ENCODE peak calls at places on chromosomes 7 and 10, in eight cellular contexts. U is NT2/D1; Z is psoas muscle; S is CD4-positive, alpha-beta memory T cell; A is aorta; E is uterus; F is right lobe of liver; Y is iPS DF 6.9. N is an unnamed sample.

GRCh38 chr10:7507887-7508726 is 97.3 kb upstream of the SFMBT2 start:
- DNase-seq in U (no peak), Z (no peak), S (peak; percentile 33), A (no peak), E (no peak), F (no peak), Y (no peak), N (peak; percentile 59)

GRCh38 chr10:111158601-111159000 is 81.8 kb downstream of the ADRA2A start:
- DNase-seq in U (no peak), Z (no peak), S (no peak), A (no peak), E (no peak), F (no peak), Y (no peak), N (no peak)

GRCh38 chr7:157320607-157320979 is 16.2 kb upstream of the DNAJB6 start:
- DNase-seq in U (no peak), Z (no peak), S (no peak), A (no peak), E (no peak), F (no peak), Y (no peak), N (no peak)

GRCh38 chr10:22622242-22622806 is 92.1 kb downstream of the PIP4K2A start:
- DNase-seq in U (no peak), Z (no peak), S (no peak), A (no peak), E (no peak), F (no peak), Y (no peak), N (no peak)

GRCh38 chr7:17010637-17011300 is 129.0 kb upstream of the AGR3 start:
- DNase-seq in U (no peak), Z (no peak), S (no peak), A (no peak), E (no peak), F (no peak), Y (no peak), N (no peak)

GRCh38 chr7:72161534-72161933 is 250.6 kb downstream of the CALN1 start:
- DNase-seq in U (peak; percentile 25), Z (no peak), S (no peak), A (no peak), E (no peak), F (no peak), Y (no peak), N (no peak)

GRCh38 chr7:99525713-99526440 is 21.4 kb downstream of the ZKSCAN5 start:
- DNase-seq in U (no peak), Z (no peak), S (no peak), A (no peak), E (no peak), F (no peak), Y (no peak), N (no peak)

GRCh38 chr10:101840102-101840684 is 3.4 kb downstream of the KCNIP2 start:
- DNase-seq in U (no peak), Z (no peak), S (peak; percentile 28), A (no peak), E (no peak), F (no peak), Y (peak; percentile 54), N (no peak)

GRCh38 chr7:130814753-130815152 is 80.7 kb upstream of the KLF14 start:
- DNase-seq in U (no peak), Z (no peak), S (no peak), A (no peak), E (no peak), F (no peak), Y (no peak), N (no peak)

GRCh38 chr7:148620749-148621372 is 30.3 kb downstream of the C7orf33 start:
- DNase-seq in U (no peak), Z (no peak), S (no peak), A (no peak), E (no peak), F (peak; percentile 69), Y (no peak), N (no peak)

GRCh38 chr7:6168469-6168868 is 104.0 kb downstream of the CYTH3 start:
- DNase-seq in U (no peak), Z (no peak), S (no peak), A (no peak), E (no peak), F (no peak), Y (no peak), N (no peak)

GRCh38 chr7:75758491-75758890 is 13.5 kb downstream of the CCL26 start:
- DNase-seq in U (no peak), Z (no peak), S (no peak), A (no peak), E (no peak), F (no peak), Y (no peak), N (no peak)

GRCh38 chr10:87845624-87846377 is 17.5 kb downstream of the KLLN start:
- DNase-seq in U (no peak), Z (no peak), S (no peak), A (no peak), E (no peak), F (no peak), Y (no peak), N (no peak)

GRCh38 chr7:85234746-85235145 is 47.9 kb upstream of the SEMA3D start:
- DNase-seq in U (no peak), Z (no peak), S (no peak), A (no peak), E (no peak), F (no peak), Y (no peak), N (no peak)

GRCh38 chr7:152522551-152522950 is 86.7 kb upstream of the KMT2C start:
- DNase-seq in U (no peak), Z (peak; percentile 31), S (no peak), A (no peak), E (peak; percentile 19), F (no peak), Y (no peak), N (no peak)

GRCh38 chr7:32588657-32589056 is 93.4 kb downstream of the AVL9 start:
- DNase-seq in U (no peak), Z (no peak), S (no peak), A (no peak), E (no peak), F (no peak), Y (no peak), N (no peak)

GRCh38 chr7:44755698-44756627 is 7.3 kb downstream of the ZMIZ2 start:
- DNase-seq in U (no peak), Z (no peak), S (no peak), A (no peak), E (no peak), F (no peak), Y (no peak), N (no peak)

GRCh38 chr10:33377658-33378025 is 43.2 kb upstream of the NRP1 start:
- DNase-seq in U (no peak), Z (no peak), S (no peak), A (no peak), E (no peak), F (no peak), Y (no peak), N (no peak)

GRCh38 chr10:123536176-123536845 is 129.8 kb upstream of the GPR26 start:
- DNase-seq in U (no peak), Z (no peak), S (no peak), A (no peak), E (no peak), F (no peak), Y (no peak), N (no peak)

GRCh38 chr10:32271617-32272016 is 75.3 kb downstream of the EPC1 start:
- DNase-seq in U (no peak), Z (no peak), S (no peak), A (no peak), E (no peak), F (no peak), Y (no peak), N (no peak)

GRCh38 chr10:91381562-91381923 is 28.6 kb upstream of the HECTD2 start:
- DNase-seq in U (no peak), Z (peak; percentile 10), S (no peak), A (no peak), E (no peak), F (no peak), Y (no peak), N (no peak)

GRCh38 chr7:104964626-104965236 is 49.3 kb upstream of the KMT2E start:
- DNase-seq in U (no peak), Z (no peak), S (no peak), A (no peak), E (no peak), F (no peak), Y (no peak), N (no peak)
- H3K4me1 ChIP-seq in U (no peaks in the 10 kb centered on the region), Z (no peaks in the 10 kb centered on the region), S (no peaks in the 10 kb centered on the region), A (peaks cover 14% of the 10 kb centered on the region), E (no peaks in the 10 kb centered on the region), F (peaks cover 8% of the 10 kb centered on the region), Y (no peaks in the 10 kb centered on the region), N (no peaks in the 10 kb centered on the region)

GRCh38 chr7:69839782-69840181 is 241.5 kb downstream of the AUTS2 start:
- DNase-seq in U (no peak), Z (no peak), S (no peak), A (no peak), E (no peak), F (no peak), Y (no peak), N (no peak)
- H3K4me1 ChIP-seq in U (no peaks in the 10 kb centered on the region), Z (no peaks in the 10 kb centered on the region), S (no peaks in the 10 kb centered on the region), A (no peaks in the 10 kb centered on the region), E (no peaks in the 10 kb centered on the region), F (no peaks in the 10 kb centered on the region), Y (peaks cover 4% of the 10 kb centered on the region), N (no peaks in the 10 kb centered on the region)

DNA sequence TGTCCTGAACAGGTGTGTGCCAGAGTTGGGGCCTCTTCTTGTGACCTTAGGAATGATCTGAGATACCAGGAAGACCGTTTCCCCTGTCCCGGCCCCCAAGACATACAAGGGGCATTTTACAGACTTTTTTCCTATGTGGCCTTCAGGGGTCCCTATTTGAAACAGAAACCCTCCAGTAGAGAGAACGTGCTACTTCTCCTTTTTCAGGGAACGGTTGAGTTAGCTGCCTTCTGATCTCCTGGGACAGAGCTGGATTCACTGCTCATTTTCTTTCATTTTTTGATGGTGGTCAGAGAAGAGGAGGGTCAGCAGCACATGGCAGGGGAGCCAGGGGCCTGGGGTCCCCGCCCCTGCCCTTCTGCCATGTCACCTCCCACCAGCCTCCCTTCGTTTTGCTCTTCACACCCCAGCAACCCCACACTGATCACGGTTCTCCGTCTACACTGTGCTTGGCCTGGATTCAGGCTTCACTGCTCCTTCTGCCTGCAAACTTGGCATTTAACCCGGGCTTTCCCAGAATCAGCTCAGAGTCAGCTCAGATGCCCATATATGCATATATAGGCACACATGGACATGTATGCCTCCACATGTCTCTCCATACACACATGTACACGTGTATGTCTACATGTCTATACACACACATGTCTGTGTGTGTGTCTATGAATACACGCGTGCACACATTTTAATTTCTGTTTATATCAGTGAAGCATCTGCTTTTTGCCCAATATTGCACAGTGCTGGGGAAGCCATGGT is 138.0 kb upstream of the BTBD16 start:
- DNase-seq in U (no peak), Z (no peak), S (no peak), A (no peak), E (no peak), F (no peak), Y (no peak), N (no peak)
- H3K4me1 ChIP-seq in U (peaks cover 4% of the 10 kb centered on the region), Z (peaks cover 40% of the 10 kb centered on the region), S (no peaks in the 10 kb centered on the region), A (no peaks in the 10 kb centered on the region), E (no peaks in the 10 kb centered on the region), F (no peaks in the 10 kb centered on the region), Y (peaks cover 8% of the 10 kb centered on the region), N (no peaks in the 10 kb centered on the region)

DNA sequence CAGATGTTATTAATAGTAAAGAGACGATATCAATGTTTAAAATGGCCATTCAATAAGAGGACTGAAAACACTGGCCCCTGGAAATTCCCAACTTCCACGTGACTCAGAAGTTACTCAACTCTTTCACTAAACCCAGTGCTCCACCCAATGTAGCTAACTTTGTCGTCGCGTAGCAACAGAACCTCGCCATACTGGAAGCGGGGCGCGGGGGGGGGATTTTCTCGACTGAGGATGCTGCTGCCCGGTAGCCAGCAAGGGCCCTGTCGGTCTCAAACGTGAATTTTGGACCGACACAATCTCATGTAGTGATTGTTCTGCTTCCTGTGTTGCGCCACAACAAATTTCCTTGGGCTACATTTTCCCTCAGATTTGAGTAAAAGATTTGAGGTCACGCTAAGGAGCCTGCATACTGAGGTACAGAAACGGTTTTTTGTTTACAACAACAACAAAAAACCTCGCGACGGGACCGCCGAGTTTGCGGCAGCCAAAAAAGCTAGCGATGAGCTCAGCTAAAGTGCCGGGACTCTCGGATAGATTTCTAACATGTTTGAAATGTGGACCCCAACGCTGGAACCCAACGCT is 977 bp upstream of the SFR1 start:
- DNase-seq in U (peak; percentile 63), Z (peak; percentile 90), S (peak; percentile 89), A (peak; percentile 96), E (peak; percentile 97), F (peak; percentile 85), Y (peak; percentile 61), N (peak; percentile 90)
- H3K4me1 ChIP-seq in U (no peaks in the 10 kb centered on the region), Z (peaks cover 12% of the 10 kb centered on the region), S (peaks cover 21% of the 10 kb centered on the region), A (no peaks in the 10 kb centered on the region), E (no peaks in the 10 kb centered on the region), F (no peaks in the 10 kb centered on the region), Y (no peaks in the 10 kb centered on the region), N (no peaks in the 10 kb centered on the region)

N was measured in Peyer's patch.